ENCODE peak calls at places on chromosomes 4 and X, in four cellular contexts. Q, D, O and V are unnamed samples.

GRCh38 chr4:15906024-15906443 is 32.5 kb downstream of the FGFBP1 start:
- DNase-seq in Q (peak; percentile 84), O (no peak), D (no peak), V (no peak)

GRCh38 chr4:56276547-56276946 is 110.7 kb downstream of the AASDH start:
- DNase-seq in O (no peak), D (no peak), Q (no peak), V (no peak)

GRCh38 chr4:9825049-9825448 is 43.6 kb downstream of the DRD5 start:
- DNase-seq in O (no peak), Q (no peak), D (no peak), V (no peak)

GRCh38 chr4:126144838-126145237 is 830.1 kb downstream of the FAT4 start:
- DNase-seq in D (no peak), O (no peak), Q (no peak), V (peak; percentile 31)

GRCh38 chr4:180153587-180153986 is 2089.6 kb upstream of the TENM3 start:
- DNase-seq in D (no peak), Q (no peak), O (no peak), V (no peak)

GRCh38 chr4:42871685-42872271 is 20.7 kb upstream of the GRXCR1 start:
- DNase-seq in O (no peak), D (no peak), Q (no peak), V (no peak)

GRCh38 chr4:119683518-119683917 is 54.9 kb upstream of the PDE5A start:
- DNase-seq in D (peak; percentile 91), O (no peak), Q (no peak), V (peak; percentile 75)

GRCh38 chr4:75099321-75099720 is 166.4 kb downstream of the PARM1 start:
- DNase-seq in O (no peak), D (no peak), Q (no peak), V (no peak)

GRCh38 chr4:147582386-147583077 is 34.7 kb upstream of the TMEM184C start:
- DNase-seq in D (peak; percentile 67), O (no peak), Q (no peak), V (peak; percentile 48)

GRCh38 chrX:153924149-153924861 is 1.8 kb downstream of the ARHGAP4 start:
- DNase-seq in Q (no peak), O (no peak), D (peak; percentile 35), V (peak; percentile 51)

GRCh38 chrX:107541244-107541643 is 87.1 kb upstream of the PRPS1 start:
- DNase-seq in O (no peak), Q (no peak), D (no peak), V (no peak)

GRCh38 chrX:107542500-107542899 is 85.8 kb upstream of the PRPS1 start:
- DNase-seq in O (no peak), D (peak; percentile 50), Q (no peak), V (no peak)

GRCh38 chrX:107537815-107538214 is 88.4 kb downstream of the FRMPD3 start:
- DNase-seq in O (no peak), Q (no peak), D (peak; percentile 65), V (peak; percentile 53)
- TF ChIP-seq CTCF in O (peak; percentile 51), Q (peak; percentile 35), D (peak; percentile 60), V (peak; percentile 63)

GRCh38 chrX:68808686-68809357 is 20.0 kb upstream of the EFNB1 start:
- DNase-seq in D (peak; percentile 47), O (no peak), Q (no peak), V (no peak)
- TF ChIP-seq CTCF in D (peak; percentile 40), O (peak; percentile 52), Q (no peak), V (peak; percentile 31)

GRCh38 chrX:77900688-77901087 is 1.4 kb downstream of the COX7B start:
- DNase-seq in O (no peak), D (no peak), Q (no peak), V (peak; percentile 45)

GRCh38 chrX:77893713-77894112 is 1.5 kb downstream of the MAGT1 start:
- DNase-seq in O (no peak), D (no peak), Q (no peak), V (no peak)

GRCh38 chrX:77894921-77895886 is at the start of gene MAGT1:
- DNase-seq in Q (peak; percentile 93), D (peak; percentile 97), O (peak; percentile 95), V (peak; percentile 98)

GRCh38 chrX:77901506-77901905 is 2.2 kb downstream of the COX7B start:
- DNase-seq in Q (no peak), O (no peak), D (no peak), V (no peak)

DNA sequence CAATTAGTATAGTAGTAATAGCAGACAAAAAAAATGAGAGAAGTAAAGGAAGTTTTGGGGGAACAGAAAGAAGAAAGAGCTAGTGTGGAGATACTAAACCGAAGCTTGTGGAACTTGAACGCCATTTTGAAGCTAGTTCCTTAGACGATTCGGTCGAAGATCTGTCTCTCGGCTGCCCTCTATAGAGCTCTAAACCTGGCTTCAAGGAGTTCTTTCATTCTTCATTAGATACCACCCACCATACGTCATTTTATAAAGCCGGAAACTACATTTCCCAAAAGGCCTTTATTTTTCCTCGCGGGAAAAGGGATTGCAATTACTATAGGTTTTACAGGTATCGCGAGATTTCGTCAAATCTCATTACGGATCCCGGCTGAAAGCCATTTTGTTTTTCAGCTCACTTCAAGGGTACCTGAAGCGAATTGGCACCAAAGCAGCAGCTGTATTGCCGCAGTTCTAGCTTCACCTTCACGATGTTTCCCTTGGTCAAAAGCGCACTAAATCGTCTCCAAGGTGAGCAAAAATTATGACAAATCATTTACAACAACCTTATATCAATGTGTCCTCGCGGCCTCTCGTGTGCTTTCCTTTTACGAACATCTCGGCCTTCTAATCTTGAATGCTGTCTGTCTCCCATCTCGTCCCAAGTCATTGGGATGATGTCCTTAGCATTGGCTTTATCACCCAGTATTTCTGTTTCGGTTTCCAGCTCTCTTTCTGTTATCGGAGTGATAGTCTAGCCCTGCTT is at the start of gene COX7B:
- DNase-seq in Q (peak; percentile 45), D (peak; percentile 98), O (peak; percentile 71), V (peak; percentile 98)
- TF ChIP-seq CTCF in Q (peak; percentile 38), D (peak; percentile 54), O (peak; percentile 35), V (peak; percentile 39)

DNA sequence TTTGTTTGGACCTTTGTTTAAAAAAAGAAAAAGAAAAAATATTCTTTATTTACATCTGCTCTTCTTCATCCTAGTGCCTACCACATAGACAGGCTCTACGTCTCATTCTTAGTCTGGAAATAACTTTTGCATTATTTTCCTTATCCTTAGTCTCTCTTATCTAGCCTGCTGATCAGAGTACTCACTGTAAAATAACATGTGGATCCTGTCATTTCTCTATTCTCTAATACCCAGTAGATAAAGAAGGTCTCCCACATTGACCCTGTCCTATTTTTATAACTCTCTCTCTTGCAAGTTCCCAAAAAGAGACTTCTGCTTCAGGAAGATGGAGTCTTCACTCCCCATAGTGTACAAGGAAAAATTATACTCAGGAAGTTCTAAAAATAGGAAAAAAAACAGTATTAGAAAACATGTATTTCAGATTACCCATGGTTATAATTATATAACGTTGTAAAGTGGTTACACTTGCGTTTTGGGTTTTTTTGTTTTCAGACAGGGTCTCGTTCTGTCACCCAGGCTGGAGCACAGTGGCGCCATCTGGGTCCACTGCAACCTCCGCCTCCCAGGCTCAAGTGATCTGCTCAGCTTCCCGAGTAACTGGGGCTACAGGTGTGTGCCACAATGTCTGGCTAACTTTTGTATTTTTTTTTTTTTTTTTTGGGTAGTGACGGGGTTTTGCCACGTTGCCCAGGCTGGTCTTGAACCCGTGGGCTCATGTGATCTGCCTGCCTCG is 23.8 kb downstream of the ZFX start:
- DNase-seq in Q (no peak), O (no peak), D (peak; percentile 58), V (peak; percentile 76)
- TF ChIP-seq CTCF in Q (no peak), O (no peak), D (no peak), V (no peak)

GRCh38 chr4:152374153-152374552 is 161.7 kb downstream of the FBXW7 start:
- DNase-seq in D (no peak), Q (no peak), O (no peak), V (no peak)
- TF ChIP-seq CTCF in D (no peak), Q (no peak), O (no peak), V (no peak)

GRCh38 chr4:68803013-68803412 is 12.8 kb upstream of the UGT2B10 start:
- DNase-seq in O (no peak), D (no peak), Q (no peak), V (no peak)

GRCh38 chr4:68797048-68797447 is 18.7 kb upstream of the UGT2B10 start:
- DNase-seq in O (no peak), Q (no peak), D (no peak), V (no peak)

GRCh38 chr4:68797618-68798017 is 18.2 kb upstream of the UGT2B10 start:
- DNase-seq in Q (no peak), O (no peak), D (no peak), V (no peak)
- TF ChIP-seq CTCF in Q (no peak), O (no peak), D (no peak), V (no peak)

GRCh38 chr4:143202824-143203223 is 18.1 kb downstream of the USP38 start:
- DNase-seq in Q (no peak), D (peak; percentile 55), O (no peak), V (peak; percentile 23)
- TF ChIP-seq CTCF in Q (peak; percentile 19), D (peak; percentile 29), O (peak; percentile 56), V (peak; percentile 20)

GRCh38 chr4:185005209-185005819 is 13.0 kb upstream of the HELT start:
- DNase-seq in Q (peak; percentile 87), O (peak; percentile 81), D (peak; percentile 77), V (peak; percentile 68)
- TF ChIP-seq CTCF in Q (peak; percentile 94), O (peak; percentile 93), D (peak; percentile 97), V (peak; percentile 96)

DNA sequence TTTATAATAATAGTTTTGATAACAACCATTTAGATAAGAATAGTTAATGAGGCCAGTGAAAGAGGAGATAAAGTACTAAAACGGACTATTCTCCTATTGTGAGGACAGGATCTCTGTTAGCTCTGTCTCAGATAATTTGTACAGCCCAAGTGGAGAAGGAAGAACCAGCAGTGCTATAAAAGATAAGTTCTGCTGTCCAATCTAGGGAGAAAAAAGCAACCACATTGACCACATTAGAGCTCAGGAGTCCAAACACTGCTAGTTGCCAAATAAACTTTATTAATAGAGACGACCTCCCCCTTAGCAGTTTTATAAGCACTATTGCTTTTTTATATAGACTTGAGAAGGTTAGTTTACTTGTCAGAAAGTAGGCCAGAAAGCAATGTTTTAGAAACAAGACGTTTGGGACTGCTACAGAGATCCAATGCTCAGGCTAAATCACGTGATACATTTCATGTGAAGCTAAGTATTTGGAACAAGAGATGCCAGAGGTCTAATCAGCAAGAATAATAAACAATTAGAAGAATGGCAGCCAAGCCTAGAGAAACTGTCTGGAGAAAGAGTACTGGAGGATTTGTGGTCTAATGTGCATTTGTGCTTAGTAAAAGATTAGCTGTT is 15.9 kb downstream of the IL15 start:
- DNase-seq in D (peak; percentile 96), O (no peak), Q (no peak), V (peak; percentile 86)
- TF ChIP-seq CTCF in D (no peak), O (no peak), Q (no peak), V (no peak)

GRCh38 chrX:47523713-47524166 is 37.3 kb upstream of the ARAF start:
- DNase-seq in Q (no peak), O (no peak), D (no peak), V (no peak)

GRCh38 chrX:47518105-47518504 is 35.1 kb upstream of the ZNF41 start:
- DNase-seq in O (no peak), D (no peak), Q (no peak), V (no peak)

GRCh38 chrX:47523297-47523696 is 37.7 kb upstream of the ARAF start:
- DNase-seq in Q (peak; percentile 89), O (peak; percentile 72), D (peak; percentile 65), V (peak; percentile 67)
- TF ChIP-seq CTCF in Q (peak; percentile 82), O (peak; percentile 85), D (peak; percentile 68), V (peak; percentile 66)